ENCODE peak calls at places on chromosomes 16 and 17, in four cellular contexts. G is HAP-1, L is LHCN-M2, U is heart left ventricle. Q is an unnamed sample.

GRCh38 chr16:73033271-73033998 is 14.5 kb downstream of the ZFHX3 start:
- DNase-seq in G (peak), U (no peak), L (peak), Q (no peak)

GRCh38 chr17:55576237-55576998 is 65.2 kb upstream of the SMIM36 start:
- DNase-seq in L (peak), G (no peak), U (no peak), Q (peak)

GRCh38 chr17:34797724-34798123 is 163.5 kb downstream of the CCT6B start:
- DNase-seq in U (no peak), G (peak), L (no peak), Q (peak)

GRCh38 chr17:17119106-17119505 is 76.8 kb downstream of the MPRIP start:
- DNase-seq in U (peak), G (no peak), L (no peak), Q (no peak)

GRCh38 chr16:56990407-56991286 is 1.3 kb downstream of the NLRC5 start:
- DNase-seq in L (no peak), U (peak), G (no peak), Q (no peak)

GRCh38 chr17:31433091-31433790 is 41.8 kb downstream of the RAB11FIP4 start:
- DNase-seq in U (no peak), G (no peak), L (no peak), Q (no peak)

GRCh38 chr17:10603889-10604288 is 53.2 kb downstream of the MYH3 start:
- DNase-seq in U (no peak), G (no peak), L (no peak), Q (no peak)

GRCh38 chr17:38602862-38603785 is 2.6 kb downstream of the SRCIN1 start:
- DNase-seq in G (no peak), L (no peak), U (peak), Q (no peak)

GRCh38 chr17:46832945-46833839 is 14.7 kb upstream of the WNT3 start:
- DNase-seq in G (no peak), L (peak), U (no peak), Q (peak)

GRCh38 chr16:11105038-11105903 is 150.7 kb downstream of the SOCS1 start:
- DNase-seq in G (no peak), L (peak), U (no peak), Q (peak)

GRCh38 chr17:66637491-66637890 is 197.4 kb upstream of the CACNG5 start:
- DNase-seq in U (no peak), L (no peak), G (no peak), Q (peak)

GRCh38 chr17:2749784-2750181 is 331 bp upstream of the CCDC92B start:
- DNase-seq in L (peak), G (peak), U (peak), Q (peak)

GRCh38 chr17:57009737-57010445 is 32.0 kb downstream of the SCPEP1 start:
- DNase-seq in L (peak), U (no peak), G (peak), Q (peak)

GRCh38 chr17:51012538-51012937 is 108.1 kb downstream of the SPAG9 start:
- DNase-seq in G (no peak), L (no peak), U (no peak), Q (no peak)

GRCh38 chr17:14886200-14886739 is 378.9 kb downstream of the PMP22 start:
- DNase-seq in L (no peak), G (no peak), U (no peak), Q (peak)

GRCh38 chr17:29388937-29389336 is 1.2 kb upstream of the TAOK1 start:
- DNase-seq in U (no peak), L (no peak), G (no peak), Q (no peak)

GRCh38 chr16:31696968-31697743 is 169.5 kb downstream of the AHSP start:
- DNase-seq in G (no peak), U (no peak), L (peak), Q (peak)

GRCh38 chr17:76354747-76355310 is 1.1 kb upstream of the PRPSAP1 start:
- DNase-seq in G (no peak), L (no peak), U (no peak), Q (peak)

GRCh38 chr16:87698241-87698640 is 67.5 kb downstream of the KLHDC4 start:
- DNase-seq in U (no peak), L (no peak), G (no peak), Q (no peak)

GRCh38 chr16:79561729-79562128 is 38.8 kb downstream of the MAF start:
- DNase-seq in G (no peak), U (no peak), L (no peak), Q (no peak)

GRCh38 chr17:5281814-5282638 is at the start of gene RABEP1:
- DNase-seq in G (peak), U (peak), L (peak), Q (peak)

GRCh38 chr17:31739300-31739699 is 119.7 kb downstream of the COPRS start:
- DNase-seq in U (no peak), L (peak), G (no peak), Q (no peak)

GRCh38 chr16:2866422-2866821 is 8.5 kb upstream of the PRSS22 start:
- DNase-seq in L (no peak), G (no peak), U (no peak), Q (no peak)

GRCh38 chr17:39926588-39927100 is 757 bp downstream of the ORMDL3 start:
- DNase-seq in U (no peak), L (peak), G (peak), Q (peak)

GRCh38 chr17:78144736-78145641 is 1.2 kb upstream of the C17orf99 start:
- DNase-seq in U (no peak), G (no peak), L (no peak), Q (peak)

GRCh38 chr17:65697661-65698060 is 136.2 kb upstream of the AXIN2 start:
- DNase-seq in U (no peak), G (peak), L (no peak), Q (no peak)

GRCh38 chr16:70298988-70299938 is at the start of gene DDX19B:
- DNase-seq in U (peak), G (no peak), L (peak), Q (peak)

GRCh38 chr17:41519501-41520224 is 973 bp upstream of the KRT15 start:
- DNase-seq in U (peak), L (peak), G (no peak), Q (peak)

GRCh38 chr17:58995247-58995940 is 111.3 kb downstream of the TRIM37 start:
- DNase-seq in U (no peak), G (no peak), L (peak), Q (no peak)

GRCh38 chr17:66755101-66755943 is 79.6 kb upstream of the CACNG5 start:
- DNase-seq in U (no peak), G (no peak), L (no peak), Q (no peak)

GRCh38 chr17:37838276-37838675 is 85.9 kb upstream of the TBC1D3K start:
- DNase-seq in U (no peak), L (no peak), G (no peak), Q (no peak)

GRCh38 chr16:83826146-83826913 is 18.6 kb downstream of the HSBP1 start:
- DNase-seq in G (peak), L (peak), U (peak), Q (peak)

GRCh38 chr17:73972056-73972455 is 231.4 kb upstream of the RPL38 start:
- DNase-seq in U (no peak), G (no peak), L (no peak), Q (no peak)

GRCh38 chr16:84611041-84611440 is 6.8 kb downstream of the COTL1 start:
- DNase-seq in G (no peak), L (no peak), U (no peak), Q (no peak)

GRCh38 chr16:12801511-12802042 is 2.1 kb downstream of the CPPED1 start:
- DNase-seq in G (no peak), L (peak), U (no peak), Q (peak)

GRCh38 chr16:55622930-55623561 is 32.7 kb upstream of the SLC6A2 start:
- DNase-seq in U (no peak), L (no peak), G (peak), Q (peak)

GRCh38 chr17:64341181-64341580 is 49.5 kb downstream of the PECAM1 start:
- DNase-seq in L (no peak), G (no peak), U (no peak), Q (no peak)

Q was measured in A172.